ENCODE peak calls at places on chromosomes 4 and X, in eight cellular contexts. One of them, this sample, is unnamed.

GRCh38 chr4:168569066-168569908 is 72.4 kb downstream of the PALLD start:
- DNase-seq in dorsolateral prefrontal cortex: no peak
- DNase-seq in neuronal stem cell: no peak
- DNase-seq in EL: peak; percentile 58
- DNase-seq in M059J: peak; percentile 75
- DNase-seq in cerebellum: peak; percentile 13
- DNase-seq in HT-29: peak; percentile 26
- DNase-seq in fibroblast of mammary gland: peak; percentile 52
- DNase-seq in this sample: no peak

GRCh38 chr4:3371581-3372001 is 70.2 kb upstream of the HGFAC start:
- DNase-seq in dorsolateral prefrontal cortex: no peak
- DNase-seq in neuronal stem cell: no peak
- DNase-seq in EL: no peak
- DNase-seq in M059J: no peak
- DNase-seq in cerebellum: no peak
- DNase-seq in HT-29: no peak
- DNase-seq in fibroblast of mammary gland: no peak
- DNase-seq in this sample: no peak

GRCh38 chr4:126888968-126889367 is 743.8 kb upstream of the INTU start:
- DNase-seq in dorsolateral prefrontal cortex: no peak
- DNase-seq in neuronal stem cell: no peak
- DNase-seq in EL: peak; percentile 62
- DNase-seq in M059J: peak; percentile 36
- DNase-seq in cerebellum: no peak
- DNase-seq in HT-29: no peak
- DNase-seq in fibroblast of mammary gland: peak; percentile 71
- DNase-seq in this sample: no peak

GRCh38 chrX:97260679-97261078 is 377.0 kb downstream of the RPA4 start:
- DNase-seq in dorsolateral prefrontal cortex: no peak
- DNase-seq in neuronal stem cell: no peak
- DNase-seq in EL: no peak
- DNase-seq in M059J: no peak
- DNase-seq in cerebellum: no peak
- DNase-seq in HT-29: no peak
- DNase-seq in fibroblast of mammary gland: no peak
- DNase-seq in this sample: no peak

GRCh38 chr4:155953151-155954117 is at the start of gene CTSO:
- DNase-seq in dorsolateral prefrontal cortex: peak; percentile 63
- DNase-seq in neuronal stem cell: peak; percentile 48
- DNase-seq in EL: peak; percentile 79
- DNase-seq in M059J: peak; percentile 81
- DNase-seq in cerebellum: peak; percentile 39
- DNase-seq in HT-29: peak; percentile 93
- DNase-seq in fibroblast of mammary gland: peak; percentile 86
- DNase-seq in this sample: peak; percentile 5

GRCh38 chr4:128859887-128860774 is 50.6 kb downstream of the JADE1 start:
- DNase-seq in dorsolateral prefrontal cortex: no peak
- DNase-seq in neuronal stem cell: no peak
- DNase-seq in EL: peak; percentile 44
- DNase-seq in M059J: no peak
- DNase-seq in cerebellum: no peak
- DNase-seq in HT-29: no peak
- DNase-seq in fibroblast of mammary gland: peak; percentile 89
- DNase-seq in this sample: no peak

GRCh38 chrX:110402091-110402854 is 43.6 kb downstream of the RTL9 start:
- DNase-seq in dorsolateral prefrontal cortex: no peak
- DNase-seq in neuronal stem cell: no peak
- DNase-seq in EL: peak; percentile 92
- DNase-seq in M059J: peak; percentile 85
- DNase-seq in cerebellum: no peak
- DNase-seq in HT-29: no peak
- DNase-seq in fibroblast of mammary gland: peak; percentile 80
- DNase-seq in this sample: no peak

GRCh38 chr4:85028910-85029309 is 62.4 kb upstream of the WDFY3 start:
- DNase-seq in dorsolateral prefrontal cortex: no peak
- DNase-seq in neuronal stem cell: no peak
- DNase-seq in EL: peak; percentile 39
- DNase-seq in M059J: peak; percentile 55
- DNase-seq in cerebellum: no peak
- DNase-seq in HT-29: no peak
- DNase-seq in fibroblast of mammary gland: peak; percentile 94
- DNase-seq in this sample: no peak

GRCh38 chrX:9847071-9847470 is 60.8 kb downstream of the SHROOM2 start:
- DNase-seq in dorsolateral prefrontal cortex: no peak
- DNase-seq in neuronal stem cell: no peak
- DNase-seq in EL: peak; percentile 79
- DNase-seq in M059J: peak; percentile 92
- DNase-seq in cerebellum: no peak
- DNase-seq in HT-29: no peak
- DNase-seq in fibroblast of mammary gland: no peak
- DNase-seq in this sample: no peak

GRCh38 chr4:104395219-104395618 is 99.5 kb downstream of the CXXC4 start:
- DNase-seq in dorsolateral prefrontal cortex: no peak
- DNase-seq in neuronal stem cell: no peak
- DNase-seq in EL: no peak
- DNase-seq in M059J: no peak
- DNase-seq in cerebellum: no peak
- DNase-seq in HT-29: no peak
- DNase-seq in fibroblast of mammary gland: peak; percentile 42
- DNase-seq in this sample: no peak

GRCh38 chr4:7652906-7653305 is 218.2 kb upstream of the PSAPL1 start:
- DNase-seq in dorsolateral prefrontal cortex: no peak
- DNase-seq in neuronal stem cell: no peak
- DNase-seq in EL: no peak
- DNase-seq in M059J: no peak
- DNase-seq in cerebellum: no peak
- DNase-seq in HT-29: no peak
- DNase-seq in fibroblast of mammary gland: no peak
- DNase-seq in this sample: no peak

GRCh38 chr4:105186701-105187158 is 40.1 kb downstream of the TET2 start:
- DNase-seq in dorsolateral prefrontal cortex: no peak
- DNase-seq in neuronal stem cell: no peak
- DNase-seq in EL: no peak
- DNase-seq in M059J: peak; percentile 71
- DNase-seq in cerebellum: no peak
- DNase-seq in HT-29: no peak
- DNase-seq in fibroblast of mammary gland: peak; percentile 67
- DNase-seq in this sample: no peak

GRCh38 chr4:156512622-156513021 is 459.0 kb downstream of the PDGFC start:
- DNase-seq in dorsolateral prefrontal cortex: no peak
- DNase-seq in neuronal stem cell: no peak
- DNase-seq in EL: no peak
- DNase-seq in M059J: no peak
- DNase-seq in cerebellum: no peak
- DNase-seq in HT-29: no peak
- DNase-seq in fibroblast of mammary gland: peak; percentile 41
- DNase-seq in this sample: no peak

GRCh38 chr4:54090804-54091623 is 8.9 kb upstream of the GSX2 start:
- DNase-seq in dorsolateral prefrontal cortex: no peak
- DNase-seq in neuronal stem cell: no peak
- DNase-seq in EL: peak; percentile 43
- DNase-seq in M059J: no peak
- DNase-seq in cerebellum: peak; percentile 22
- DNase-seq in HT-29: peak; percentile 29
- DNase-seq in fibroblast of mammary gland: peak; percentile 29
- DNase-seq in this sample: no peak

GRCh38 chr4:67468801-67469200 is 76.5 kb downstream of the CENPC start:
- DNase-seq in dorsolateral prefrontal cortex: no peak
- DNase-seq in neuronal stem cell: no peak
- DNase-seq in EL: no peak
- DNase-seq in M059J: no peak
- DNase-seq in cerebellum: no peak
- DNase-seq in HT-29: no peak
- DNase-seq in fibroblast of mammary gland: no peak
- DNase-seq in this sample: no peak

GRCh38 chrX:12986886-12987285 is 12.0 kb downstream of the TMSB4X start:
- DNase-seq in dorsolateral prefrontal cortex: no peak
- DNase-seq in neuronal stem cell: no peak
- DNase-seq in EL: no peak
- DNase-seq in M059J: peak; percentile 36
- DNase-seq in cerebellum: no peak
- DNase-seq in HT-29: no peak
- DNase-seq in fibroblast of mammary gland: no peak
- DNase-seq in this sample: no peak

GRCh38 chr4:139606600-139607301 is 50.7 kb upstream of the SETD7 start:
- DNase-seq in dorsolateral prefrontal cortex: no peak
- DNase-seq in neuronal stem cell: no peak
- DNase-seq in EL: peak; percentile 58
- DNase-seq in M059J: peak; percentile 42
- DNase-seq in cerebellum: no peak
- DNase-seq in HT-29: peak; percentile 25
- DNase-seq in fibroblast of mammary gland: peak; percentile 82
- DNase-seq in this sample: peak; percentile 49

GRCh38 chrX:20061869-20062254 is 54.8 kb downstream of the MAP7D2 start:
- DNase-seq in dorsolateral prefrontal cortex: no peak
- DNase-seq in neuronal stem cell: no peak
- DNase-seq in EL: peak; percentile 53
- DNase-seq in M059J: peak; percentile 94
- DNase-seq in cerebellum: no peak
- DNase-seq in HT-29: no peak
- DNase-seq in fibroblast of mammary gland: peak; percentile 48
- DNase-seq in this sample: no peak

GRCh38 chrX:7574325-7574724 is 268.6 kb upstream of the VCX start:
- DNase-seq in dorsolateral prefrontal cortex: no peak
- DNase-seq in neuronal stem cell: peak; percentile 11
- DNase-seq in EL: peak; percentile 11
- DNase-seq in M059J: peak; percentile 2
- DNase-seq in cerebellum: no peak
- DNase-seq in HT-29: peak; percentile 17
- DNase-seq in fibroblast of mammary gland: peak; percentile 8
- DNase-seq in this sample: no peak

GRCh38 chr4:39732728-39733127 is 34.8 kb downstream of the UBE2K start:
- DNase-seq in dorsolateral prefrontal cortex: no peak
- DNase-seq in neuronal stem cell: no peak
- DNase-seq in EL: peak; percentile 88
- DNase-seq in M059J: peak; percentile 83
- DNase-seq in cerebellum: no peak
- DNase-seq in HT-29: no peak
- DNase-seq in fibroblast of mammary gland: peak; percentile 89
- DNase-seq in this sample: no peak

GRCh38 chr4:159002950-159003349 is 99.9 kb upstream of the RAPGEF2 start:
- DNase-seq in dorsolateral prefrontal cortex: no peak
- DNase-seq in neuronal stem cell: no peak
- DNase-seq in EL: peak; percentile 53
- DNase-seq in M059J: peak; percentile 78
- DNase-seq in cerebellum: no peak
- DNase-seq in HT-29: no peak
- DNase-seq in fibroblast of mammary gland: peak; percentile 74
- DNase-seq in this sample: no peak

GRCh38 chr4:88137112-88137511 is 21.3 kb downstream of the ABCG2 start:
- DNase-seq in dorsolateral prefrontal cortex: no peak
- DNase-seq in neuronal stem cell: no peak
- DNase-seq in EL: peak; percentile 59
- DNase-seq in M059J: peak; percentile 51
- DNase-seq in cerebellum: no peak
- DNase-seq in HT-29: no peak
- DNase-seq in fibroblast of mammary gland: peak; percentile 43
- DNase-seq in this sample: no peak

GRCh38 chrX:56995271-56995994 is at the start of gene SPIN3:
- DNase-seq in dorsolateral prefrontal cortex: peak; percentile 51
- DNase-seq in neuronal stem cell: peak; percentile 71
- DNase-seq in EL: peak; percentile 68
- DNase-seq in M059J: peak; percentile 90
- DNase-seq in cerebellum: peak; percentile 74
- DNase-seq in HT-29: peak; percentile 87
- DNase-seq in fibroblast of mammary gland: peak; percentile 57
- DNase-seq in this sample: no peak

GRCh38 chrX:15855562-15856256 is 1.1 kb upstream of the AP1S2 start:
- DNase-seq in dorsolateral prefrontal cortex: no peak
- DNase-seq in neuronal stem cell: no peak
- DNase-seq in EL: no peak
- DNase-seq in M059J: no peak
- DNase-seq in cerebellum: no peak
- DNase-seq in HT-29: no peak
- DNase-seq in fibroblast of mammary gland: no peak
- DNase-seq in this sample: peak; percentile 39

GRCh38 chrX:39242187-39242586 is 440.9 kb downstream of the MID1IP1 start:
- DNase-seq in dorsolateral prefrontal cortex: no peak
- DNase-seq in neuronal stem cell: no peak
- DNase-seq in EL: peak; percentile 0
- DNase-seq in M059J: peak; percentile 33
- DNase-seq in cerebellum: peak; percentile 7
- DNase-seq in HT-29: peak; percentile 42
- DNase-seq in fibroblast of mammary gland: peak; percentile 19
- DNase-seq in this sample: no peak

GRCh38 chr4:175891863-175892262 is 79.8 kb upstream of the GPM6A start:
- DNase-seq in dorsolateral prefrontal cortex: no peak
- DNase-seq in neuronal stem cell: peak; percentile 12
- DNase-seq in EL: peak; percentile 9
- DNase-seq in M059J: peak; percentile 43
- DNase-seq in cerebellum: peak; percentile 66
- DNase-seq in HT-29: peak; percentile 40
- DNase-seq in fibroblast of mammary gland: peak; percentile 22
- DNase-seq in this sample: no peak

GRCh38 chr4:56752985-56753384 is 68.5 kb downstream of the SPINK2 start:
- DNase-seq in dorsolateral prefrontal cortex: no peak
- DNase-seq in neuronal stem cell: no peak
- DNase-seq in EL: no peak
- DNase-seq in M059J: no peak
- DNase-seq in cerebellum: no peak
- DNase-seq in HT-29: peak; percentile 89
- DNase-seq in fibroblast of mammary gland: no peak
- DNase-seq in this sample: no peak

GRCh38 chr4:156559346-156559745 is 412.3 kb downstream of the PDGFC start:
- DNase-seq in dorsolateral prefrontal cortex: no peak
- DNase-seq in neuronal stem cell: no peak
- DNase-seq in EL: peak; percentile 33
- DNase-seq in M059J: peak; percentile 70
- DNase-seq in cerebellum: no peak
- DNase-seq in HT-29: peak; percentile 30
- DNase-seq in fibroblast of mammary gland: peak; percentile 43
- DNase-seq in this sample: no peak

GRCh38 chr4:22500128-22500611 is 15.7 kb downstream of the ADGRA3 start:
- DNase-seq in dorsolateral prefrontal cortex: no peak
- DNase-seq in neuronal stem cell: no peak
- DNase-seq in EL: no peak
- DNase-seq in M059J: peak; percentile 59
- DNase-seq in cerebellum: no peak
- DNase-seq in HT-29: peak; percentile 56
- DNase-seq in fibroblast of mammary gland: no peak
- DNase-seq in this sample: no peak

GRCh38 chrX:65668362-65669310 is 1.2 kb downstream of the MSN start:
- DNase-seq in dorsolateral prefrontal cortex: no peak
- DNase-seq in neuronal stem cell: peak; percentile 11
- DNase-seq in EL: peak; percentile 82
- DNase-seq in M059J: peak; percentile 94
- DNase-seq in cerebellum: no peak
- DNase-seq in HT-29: peak; percentile 31
- DNase-seq in fibroblast of mammary gland: peak; percentile 81
- DNase-seq in this sample: peak; percentile 74

GRCh38 chrX:136046295-136046894 is 61.2 kb downstream of the SLC9A6 start:
- DNase-seq in dorsolateral prefrontal cortex: no peak
- DNase-seq in neuronal stem cell: no peak
- DNase-seq in EL: no peak
- DNase-seq in M059J: no peak
- DNase-seq in cerebellum: no peak
- DNase-seq in HT-29: no peak
- DNase-seq in fibroblast of mammary gland: peak; percentile 52
- DNase-seq in this sample: no peak

GRCh38 chr4:33161202-33161601 is 2441.0 kb downstream of the PCDH7 start:
- DNase-seq in dorsolateral prefrontal cortex: no peak
- DNase-seq in neuronal stem cell: no peak
- DNase-seq in EL: no peak
- DNase-seq in M059J: no peak
- DNase-seq in cerebellum: no peak
- DNase-seq in HT-29: no peak
- DNase-seq in fibroblast of mammary gland: no peak
- DNase-seq in this sample: no peak

GRCh38 chr4:6523251-6523650 is 50.8 kb upstream of the PPP2R2C start:
- DNase-seq in dorsolateral prefrontal cortex: no peak
- DNase-seq in neuronal stem cell: no peak
- DNase-seq in EL: no peak
- DNase-seq in M059J: peak; percentile 27
- DNase-seq in cerebellum: no peak
- DNase-seq in HT-29: no peak
- DNase-seq in fibroblast of mammary gland: peak; percentile 34
- DNase-seq in this sample: no peak

GRCh38 chr4:109701566-109702399 is 1.5 kb downstream of the CASP6 start:
- DNase-seq in dorsolateral prefrontal cortex: no peak
- DNase-seq in neuronal stem cell: no peak
- DNase-seq in EL: peak; percentile 3
- DNase-seq in M059J: no peak
- DNase-seq in cerebellum: no peak
- DNase-seq in HT-29: peak; percentile 24
- DNase-seq in fibroblast of mammary gland: no peak
- DNase-seq in this sample: no peak